ENCODE peak calls at places on chromosome 9, in nine cellular contexts. Y is NCI-H774, F is dermis blood vessel endothelial cell, B is dorsolateral prefrontal cortex, K is non-pigmented ciliary epithelial cell, D is HT1080, R is SJSA1, U is A172, V is HTR-8/SVneo. E is an unnamed sample.

GRCh38 chr9:92740015-92740408 is 24.6 kb downstream of the BICD2 start:
- DNase-seq in D (no peak), B (no peak), R (no peak), K (no peak), Y (no peak), F (peak), V (no peak), U (no peak), E (no peak)

GRCh38 chr9:135219676-135220600 is 132.5 kb downstream of the OLFM1 start:
- DNase-seq in D (no peak), B (no peak), V (no peak), F (no peak), K (no peak), U (no peak), R (no peak), Y (no peak), E (no peak)

GRCh38 chr9:81673310-81673709 is 16.0 kb downstream of the TLE1 start:
- DNase-seq in V (no peak), B (no peak), K (no peak), F (no peak), R (no peak), U (no peak), D (no peak), Y (no peak), E (no peak)

GRCh38 chr9:134942011-134942410 is 24.3 kb upstream of the FCN1 start:
- DNase-seq in B (no peak), U (no peak), Y (no peak), F (no peak), K (no peak), R (no peak), V (no peak), D (no peak), E (no peak)

GRCh38 chr9:128420651-128421473 is at the start of gene CERCAM:
- DNase-seq in F (peak), K (no peak), Y (peak), D (peak), B (peak), V (peak), U (peak), R (peak), E (no peak)

GRCh38 chr9:88988796-88989641 is 2.2 kb upstream of the S1PR3 start:
- DNase-seq in V (no peak), R (no peak), Y (no peak), B (no peak), U (peak), D (no peak), K (peak), F (peak), E (no peak)

GRCh38 chr9:72844440-72844768 is 108.4 kb downstream of the ALDH1A1 start:
- DNase-seq in D (no peak), U (no peak), R (no peak), F (no peak), K (no peak), Y (no peak), V (no peak), B (no peak), E (no peak)

GRCh38 chr9:2496160-2496559 is 125.4 kb upstream of the VLDLR start:
- DNase-seq in U (no peak), V (no peak), Y (no peak), D (no peak), B (no peak), R (no peak), K (no peak), F (no peak), E (no peak)

GRCh38 chr9:79189511-79189924 is 382.2 kb upstream of the TLE4 start:
- DNase-seq in V (peak), K (peak), U (peak), R (no peak), B (no peak), F (no peak), D (peak), Y (no peak), E (peak)

GRCh38 chr9:85163415-85163814 is 493.9 kb downstream of the NTRK2 start:
- DNase-seq in R (no peak), B (no peak), V (no peak), D (no peak), Y (no peak), U (no peak), K (no peak), F (no peak), E (no peak)

GRCh38 chr9:95389373-95389772 is 71.9 kb upstream of the FANCC start:
- DNase-seq in B (no peak), U (no peak), R (no peak), K (no peak), V (no peak), F (no peak), Y (no peak), D (no peak), E (no peak)

GRCh38 chr9:22211588-22212360 is 202.7 kb upstream of the CDKN2B start:
- DNase-seq in R (peak), D (peak), V (peak), B (no peak), Y (no peak), U (no peak), F (peak), K (peak), E (peak)

GRCh38 chr9:130933114-130934046 is 5.7 kb downstream of the FIBCD1 start:
- DNase-seq in Y (no peak), D (no peak), F (no peak), B (no peak), K (no peak), U (peak), V (peak), R (no peak), E (no peak)

GRCh38 chr9:134314039-134314949 is 12.0 kb upstream of the RXRA start:
- DNase-seq in B (no peak), U (no peak), V (no peak), R (no peak), D (no peak), F (no peak), Y (no peak), K (no peak), E (no peak)

GRCh38 chr9:6960777-6961176 is 203.0 kb downstream of the KDM4C start:
- DNase-seq in F (no peak), Y (no peak), B (no peak), U (no peak), R (no peak), V (no peak), D (no peak), K (no peak), E (no peak)

GRCh38 chr9:113953541-113953940 is 77.4 kb downstream of the ZNF618 start:
- DNase-seq in R (no peak), Y (no peak), K (no peak), V (no peak), F (peak), D (peak), U (no peak), B (no peak), E (no peak)

GRCh38 chr9:130212543-130213297 is 40.5 kb downstream of the NCS1 start:
- DNase-seq in F (no peak), V (no peak), Y (no peak), U (no peak), D (no peak), B (peak), R (no peak), K (no peak), E (no peak)

GRCh38 chr9:125982798-125983406 is 235.7 kb downstream of the PBX3 start:
- DNase-seq in V (no peak), U (no peak), Y (no peak), B (no peak), F (no peak), D (no peak), K (no peak), R (no peak), E (no peak)

GRCh38 chr9:97564291-97565175 is 63.1 kb downstream of the TMOD1 start:
- DNase-seq in U (peak), V (peak), K (peak), B (peak), F (peak), Y (no peak), R (peak), D (peak), E (peak)

GRCh38 chr9:19102181-19102630 is 498 bp downstream of the HAUS6 start:
- DNase-seq in Y (no peak), B (no peak), F (peak), D (peak), V (peak), R (no peak), U (peak), K (no peak), E (no peak)

GRCh38 chr9:83714316-83714715 is 6.6 kb upstream of the UBQLN1 start:
- DNase-seq in R (no peak), B (no peak), K (no peak), F (peak), D (no peak), Y (no peak), V (no peak), U (no peak), E (no peak)

GRCh38 chr9:136552117-136552685 is 6.4 kb upstream of the NOTCH1 start:
- DNase-seq in F (no peak), K (no peak), R (no peak), D (no peak), Y (no peak), V (no peak), B (peak), U (no peak), E (peak)

GRCh38 chr9:76676857-76677256 is 87.4 kb upstream of the PCA3 start:
- DNase-seq in U (no peak), Y (peak), K (no peak), F (peak), R (no peak), V (no peak), B (no peak), D (no peak), E (no peak)

GRCh38 chr9:13061390-13061789 is 218.1 kb downstream of the MPDZ start:
- DNase-seq in D (no peak), F (no peak), U (no peak), K (no peak), B (no peak), Y (no peak), R (no peak), V (no peak), E (no peak)

GRCh38 chr9:127567119-127567897 is 44.8 kb upstream of the STXBP1 start:
- DNase-seq in B (no peak), R (no peak), D (peak), Y (no peak), V (no peak), U (peak), K (no peak), F (peak), E (no peak)

GRCh38 chr9:86867658-86868313 is 79.5 kb downstream of the GAS1 start:
- DNase-seq in D (no peak), F (no peak), Y (no peak), B (no peak), V (no peak), U (no peak), K (no peak), R (no peak), E (no peak)

GRCh38 chr9:14779566-14780022 is 57.1 kb upstream of the CER1 start:
- DNase-seq in V (no peak), U (no peak), B (no peak), R (no peak), D (no peak), K (no peak), Y (no peak), F (no peak), E (no peak)

GRCh38 chr9:121736147-121736721 is 84.8 kb downstream of the DAB2IP start:
- DNase-seq in F (peak), K (no peak), U (no peak), B (no peak), V (no peak), Y (peak), R (no peak), D (no peak), E (no peak)

GRCh38 chr9:124553738-124554137 is 46.5 kb upstream of the NR5A1 start:
- DNase-seq in K (peak), U (peak), Y (no peak), D (no peak), F (no peak), R (peak), V (no peak), B (no peak), E (peak)